ENCODE peak calls at places on chromosome 6, in six cellular contexts. S is uterus, L is foreskin fibroblast, B is H9, N is hepatocyte, V is neural progenitor cell. M is an unnamed sample.

GRCh38 chr6:138571585-138572199 is 72.4 kb upstream of the NHSL1 start:
- DNase-seq in N (no peak), B (no peak), V (peak; percentile 32), L (no peak), S (no peak), M (no peak)

GRCh38 chr6:163897669-163898068 is 483.2 kb downstream of the QKI start:
- DNase-seq in S (no peak), B (no peak), N (no peak), V (no peak), L (no peak), M (no peak)

GRCh38 chr6:83511901-83512681 is at the start of gene PRSS35:
- DNase-seq in B (peak; percentile 91), S (peak; percentile 23), L (peak; percentile 39), N (peak; percentile 82), V (peak; percentile 92), M (peak; percentile 81)

GRCh38 chr6:44356432-44356950 is 14.0 kb downstream of the SPATS1 start:
- DNase-seq in N (no peak), L (no peak), B (no peak), V (no peak), S (no peak), M (no peak)

GRCh38 chr6:151400473-151400872 is 9.1 kb upstream of the ZBTB2 start:
- DNase-seq in S (no peak), B (no peak), N (no peak), L (peak; percentile 31), V (no peak), M (no peak)

GRCh38 chr6:13355969-13356368 is 27.6 kb upstream of the TBC1D7 start:
- DNase-seq in B (no peak), L (no peak), N (no peak), S (no peak), V (no peak), M (no peak)

GRCh38 chr6:3306848-3307247 is 48.1 kb downstream of the PSMG4 start:
- DNase-seq in N (no peak), B (no peak), L (no peak), V (no peak), S (peak; percentile 6), M (no peak)

GRCh38 chr6:4346659-4347333 is 211.4 kb upstream of the ECI2 start:
- DNase-seq in B (peak; percentile 25), N (no peak), S (no peak), L (peak; percentile 23), V (no peak), M (no peak)

GRCh38 chr6:166614589-166614988 is 12.5 kb downstream of the RPS6KA2 start:
- DNase-seq in N (no peak), V (no peak), S (no peak), B (no peak), L (no peak), M (no peak)

GRCh38 chr6:39700362-39700761 is 24.8 kb downstream of the KIF6 start:
- DNase-seq in B (no peak), L (no peak), N (no peak), V (no peak), S (no peak), M (no peak)

GRCh38 chr6:33724281-33725023 is 13.0 kb upstream of the UQCC2 start:
- DNase-seq in B (no peak), L (no peak), S (no peak), N (no peak), V (no peak), M (no peak)

GRCh38 chr6:150250826-150251225 is 108.0 kb downstream of the PPP1R14C start:
- DNase-seq in N (peak; percentile 18), L (peak; percentile 45), S (no peak), V (no peak), B (peak; percentile 40), M (peak; percentile 23)

GRCh38 chr6:158818580-158819212 is 472 bp downstream of the EZR start:
- DNase-seq in S (peak; percentile 48), V (peak; percentile 81), B (peak; percentile 69), N (peak; percentile 79), L (peak; percentile 51), M (peak; percentile 68)

GRCh38 chr6:18122128-18123093 is at the start of gene NHLRC1:
- DNase-seq in V (peak; percentile 77), L (peak; percentile 89), N (peak; percentile 93), S (peak; percentile 83), B (peak; percentile 88), M (peak; percentile 87)

GRCh38 chr6:146876271-146877151 is 277.7 kb downstream of the ADGB start:
- DNase-seq in B (no peak), N (no peak), S (no peak), V (no peak), L (no peak), M (no peak)

GRCh38 chr6:157143171-157143884 is 180.0 kb downstream of the TMEM242 start:
- DNase-seq in B (no peak), L (peak; percentile 82), N (no peak), S (no peak), V (peak; percentile 41), M (no peak)

GRCh38 chr6:107179004-107179403 is 63.7 kb upstream of the BEND3 start:
- DNase-seq in L (peak; percentile 10), V (peak; percentile 9), B (no peak), N (no peak), S (no peak), M (no peak)

GRCh38 chr6:21869085-21869771 is 275.7 kb downstream of the SOX4 start:
- DNase-seq in L (no peak), S (no peak), N (no peak), V (no peak), B (no peak), M (no peak)

GRCh38 chr6:41901882-41902519 is 6.8 kb upstream of the USP49 start:
- DNase-seq in N (no peak), S (no peak), V (peak; percentile 16), L (no peak), B (peak; percentile 47), M (no peak)

GRCh38 chr6:144340541-144341371 is 55.6 kb downstream of the UTRN start:
- DNase-seq in V (no peak), B (no peak), L (no peak), N (no peak), S (no peak), M (no peak)

GRCh38 chr6:119147101-119148053 is 68.9 kb upstream of the FAM184A start:
- DNase-seq in L (peak; percentile 98), S (peak; percentile 52), N (peak; percentile 86), B (no peak), V (no peak), M (no peak)

GRCh38 chr6:121830759-121831158 is 395.3 kb downstream of the GJA1 start:
- DNase-seq in L (no peak), B (no peak), N (no peak), S (no peak), V (no peak), M (no peak)

GRCh38 chr6:41558033-41558807 is 12.0 kb downstream of the FOXP4 start:
- DNase-seq in V (no peak), B (no peak), N (no peak), L (no peak), S (no peak), M (no peak)

GRCh38 chr6:83429857-83430605 is 820 bp downstream of the ME1 start:
- DNase-seq in S (no peak), B (peak; percentile 30), L (peak; percentile 14), V (peak; percentile 60), N (peak; percentile 55), M (peak; percentile 43)

GRCh38 chr6:24566020-24566752 is 71.4 kb downstream of the ALDH5A1 start:
- DNase-seq in S (no peak), V (no peak), N (peak; percentile 19), L (no peak), B (no peak), M (no peak)

GRCh38 chr6:24558516-24558915 is 63.7 kb downstream of the ALDH5A1 start:
- DNase-seq in S (no peak), V (no peak), B (no peak), L (no peak), N (no peak), M (no peak)

GRCh38 chr6:24565196-24565595 is 70.4 kb downstream of the ALDH5A1 start:
- DNase-seq in B (no peak), S (no peak), N (no peak), V (no peak), L (no peak), M (no peak)

GRCh38 chr6:24568687-24569086 is 73.9 kb downstream of the ALDH5A1 start:
- DNase-seq in B (no peak), V (no peak), S (no peak), L (no peak), N (no peak), M (no peak)

GRCh38 chr6:24564081-24564480 is 69.3 kb downstream of the ALDH5A1 start:
- DNase-seq in S (no peak), B (no peak), L (no peak), N (no peak), V (peak; percentile 33), M (no peak)
- TF ChIP-seq CTCF in S (no peak), B (no peak), L (no peak), N (no peak), V (peak; percentile 28), M (no peak)

GRCh38 chr6:123383718-123384117 is 253.0 kb downstream of the TRDN start:
- DNase-seq in L (no peak), N (no peak), B (no peak), S (no peak), V (no peak), M (no peak)

DNA sequence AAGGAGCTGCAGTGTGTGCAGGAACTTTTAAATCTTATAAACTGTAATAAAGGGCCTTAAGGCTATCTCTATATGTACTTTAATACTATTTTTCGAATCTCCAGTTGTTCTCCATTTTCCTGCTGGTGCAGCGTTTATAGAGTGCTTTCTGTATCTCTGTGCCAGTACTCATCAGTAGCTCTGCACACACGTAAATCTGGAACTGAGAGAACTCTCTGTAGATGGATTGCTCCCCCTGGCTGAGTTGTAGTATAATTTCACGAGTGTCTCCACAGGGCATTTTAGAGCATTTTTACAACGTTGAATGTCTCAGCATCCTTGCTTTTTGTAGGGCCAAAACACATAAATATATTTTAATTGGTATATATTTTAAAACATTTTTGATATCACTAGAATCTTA is 256.5 kb downstream of the TRDN start:
- DNase-seq in S (no peak), L (no peak), N (peak; percentile 60), B (no peak), V (peak; percentile 61), M (peak; percentile 12)
- TF ChIP-seq CTCF in S (no peak), L (no peak), N (peak; percentile 63), B (peak; percentile 54), V (peak; percentile 54), M (peak; percentile 42)

DNA sequence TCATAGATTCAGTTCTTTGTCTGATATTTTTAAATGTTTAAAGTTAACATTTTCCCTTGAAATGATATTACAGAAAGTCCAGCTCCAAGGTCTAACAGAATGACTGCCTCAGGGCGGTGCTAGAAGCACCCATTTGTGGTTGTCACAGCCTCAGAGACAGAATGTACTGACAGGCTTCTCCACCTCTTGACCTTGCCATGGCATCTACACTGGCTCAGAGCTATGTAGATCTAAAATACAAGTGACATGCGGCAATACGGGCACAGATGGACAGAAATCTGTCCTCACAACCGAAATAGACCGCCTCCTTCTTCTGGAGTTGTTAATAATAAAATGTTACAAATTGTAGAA is 167.2 kb upstream of the THEMIS start:
- DNase-seq in S (no peak), N (no peak), V (no peak), L (no peak), B (peak; percentile 24), M (no peak)
- TF ChIP-seq CTCF in S (no peak), N (no peak), V (no peak), L (no peak), B (no peak), M (no peak)

DNA sequence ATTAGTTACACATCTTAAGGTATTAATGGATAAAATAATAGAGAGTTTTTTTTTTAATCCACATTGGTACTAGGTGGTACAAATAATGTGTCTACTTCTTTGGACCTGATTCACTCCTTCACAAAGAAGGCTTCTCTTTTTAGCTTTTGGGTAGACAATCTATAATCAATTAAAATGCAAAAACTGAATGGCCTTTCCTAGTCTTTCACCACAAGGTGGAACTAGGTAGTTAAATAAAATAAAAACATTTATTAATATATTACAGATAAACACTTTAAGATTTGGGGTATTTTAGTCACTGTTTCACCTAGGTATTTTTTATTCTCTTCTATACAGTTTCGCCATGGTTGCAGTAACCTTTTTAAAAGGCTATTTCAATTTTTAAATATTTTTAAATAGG is 68.3 kb upstream of the DST start:
- DNase-seq in V (no peak), N (no peak), B (no peak), S (no peak), L (no peak), M (no peak)
- TF ChIP-seq CTCF in V (no peak), N (peak; percentile 12), B (peak; percentile 40), S (no peak), L (no peak), M (no peak)